ENCODE peak calls at places on chromosomes 1 and 21, in nine cellular contexts. U is spleen, I is uterus, P is right lobe of liver, W is A549, O is GM12891, Y is tibial nerve, B is body of pancreas, A is heart left ventricle. N is an unnamed sample.
A peak's percentile ranks its signal among the peaks of the same experiment; 100 is the strongest.

GRCh38 chr1:161382214-161383019 is 14.7 kb upstream of the CFAP126 start:
- DNase-seq in U (no peak), O (no peak), Y (no peak), B (no peak), I (peak; percentile 26), A (no peak), P (no peak), W (peak; percentile 73), N (no peak)

GRCh38 chr1:240776237-240776636 is 164.3 kb upstream of the GREM2 start:
- DNase-seq in U (no peak), O (no peak), W (no peak), A (no peak), I (no peak), P (no peak), B (no peak), Y (no peak), N (no peak)

GRCh38 chr1:117179471-117179870 is 31.3 kb downstream of the VTCN1 start:
- DNase-seq in U (no peak), P (no peak), A (no peak), Y (no peak), B (no peak), O (no peak), W (no peak), I (no peak), N (no peak)

GRCh38 chr1:30232288-30232899 is 491.0 kb downstream of the MATN1 start:
- DNase-seq in A (no peak), W (peak; percentile 6), U (no peak), B (no peak), Y (no peak), P (no peak), O (peak; percentile 42), I (no peak), N (no peak)

GRCh38 chr1:155184351-155184811 is 10.7 kb downstream of the TRIM46 start:
- DNase-seq in I (no peak), Y (no peak), W (no peak), O (no peak), U (no peak), P (no peak), A (no peak), B (peak; percentile 36), N (no peak)

GRCh38 chr1:219790834-219791615 is 137.3 kb downstream of the SLC30A10 start:
- DNase-seq in U (no peak), Y (no peak), O (no peak), A (no peak), I (no peak), B (no peak), P (no peak), W (no peak), N (no peak)

GRCh38 chr1:203239906-203240305 is 10.4 kb upstream of the CHIT1 start:
- DNase-seq in W (no peak), I (no peak), U (no peak), P (no peak), A (no peak), Y (no peak), B (no peak), O (no peak), N (no peak)

GRCh38 chr21:37047079-37047478 is 25.8 kb downstream of the PIGP start:
- DNase-seq in O (no peak), W (peak; percentile 10), P (no peak), B (no peak), Y (no peak), I (no peak), A (no peak), U (no peak), N (no peak)

GRCh38 chr1:42953182-42954180 is 5.2 kb downstream of the SLC2A1 start:
- DNase-seq in W (peak; percentile 2), A (no peak), O (no peak), I (no peak), P (no peak), B (no peak), Y (no peak), U (no peak), N (no peak)

GRCh38 chr1:42951588-42951987 is 7.1 kb downstream of the SLC2A1 start:
- DNase-seq in W (no peak), U (no peak), P (no peak), A (no peak), I (no peak), O (no peak), Y (no peak), B (no peak), N (no peak)

GRCh38 chr1:42950146-42950480 is 8.6 kb downstream of the SLC2A1 start:
- DNase-seq in U (no peak), A (no peak), I (no peak), W (no peak), B (no peak), O (no peak), Y (no peak), P (no peak), N (no peak)

GRCh38 chr1:42949312-42950145 is 9.1 kb downstream of the SLC2A1 start:
- DNase-seq in W (no peak), B (no peak), Y (no peak), I (no peak), U (no peak), A (no peak), O (no peak), P (peak; percentile 76), N (no peak)

DNA sequence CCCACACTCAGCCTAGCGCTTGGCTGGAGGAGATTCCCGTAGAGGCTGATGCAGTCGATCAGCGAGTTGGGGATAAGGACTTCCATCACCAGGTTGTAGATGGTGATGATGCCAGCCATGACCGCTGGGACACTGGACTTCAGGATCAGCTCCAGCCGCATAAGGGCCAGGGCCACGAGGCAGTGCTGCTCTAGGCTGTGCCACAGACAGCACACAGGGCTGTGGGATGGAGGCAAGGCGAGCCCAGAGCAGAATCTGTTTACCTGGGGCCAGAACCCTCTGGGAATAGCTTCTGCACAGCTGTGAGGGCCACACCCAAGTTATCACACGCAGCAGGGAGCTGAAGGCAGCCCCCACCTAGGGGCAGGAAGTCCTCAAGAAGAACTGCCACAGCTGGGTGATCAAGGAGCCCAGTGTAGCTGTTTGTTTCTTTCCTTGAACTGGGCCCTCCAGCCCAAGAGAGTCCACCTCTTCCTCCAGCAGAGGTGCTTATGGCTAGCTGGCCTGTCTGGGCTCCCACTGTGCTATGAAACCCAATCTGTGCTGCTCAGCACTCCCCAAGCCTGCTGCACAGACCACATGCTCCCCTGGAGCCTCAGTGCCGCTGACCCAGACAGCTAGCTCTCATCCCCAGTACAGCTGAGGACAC is 6.2 kb downstream of the SLC2A1 start:
- DNase-seq in P (no peak), A (no peak), W (peak; percentile 2), O (peak; percentile 41), B (no peak), I (no peak), Y (no peak), U (peak; percentile 91), N (no peak)
- TF ChIP-seq POLR2A in P (no peak), A (no peak), W (no peak), O (no peak), B (no peak), I (no peak), Y (peak; percentile 5), U (no peak), N (no peak)

DNA sequence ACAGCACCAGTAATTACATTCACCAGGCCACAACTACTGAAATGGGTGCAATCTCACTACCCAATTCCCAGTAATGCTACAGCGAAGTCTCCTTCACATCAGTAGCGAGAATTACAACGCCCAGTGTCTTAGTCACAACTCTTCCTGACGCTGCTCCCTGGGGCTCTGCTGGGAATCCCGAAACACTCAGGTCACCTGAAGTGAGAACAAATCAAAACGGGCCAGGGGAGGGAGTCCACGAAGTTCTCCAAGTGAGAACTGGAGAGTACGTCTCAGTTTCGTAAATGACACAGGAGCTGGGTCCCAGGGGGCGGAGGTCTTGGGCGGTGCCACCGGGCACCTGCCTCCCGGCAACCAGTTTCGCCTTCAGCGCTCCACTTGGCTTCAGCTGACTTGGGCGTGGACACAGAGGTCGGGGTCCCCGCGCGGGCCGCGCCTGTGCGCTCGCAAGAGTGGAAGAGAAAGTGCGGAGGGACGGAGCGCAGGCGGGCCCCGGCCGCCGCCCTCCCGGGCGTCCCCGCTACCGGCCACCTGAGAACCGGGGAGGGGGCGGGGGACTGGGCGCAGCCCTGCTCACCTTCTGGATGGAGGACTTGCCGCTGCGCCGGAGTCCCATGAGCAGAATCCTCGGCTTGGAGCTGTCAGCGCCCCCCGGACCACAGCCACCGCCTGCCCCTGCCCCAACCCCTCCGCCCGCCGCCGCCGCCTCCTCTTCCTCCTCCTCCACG is 575 bp downstream of the RRAGC start:
- DNase-seq in P (peak; percentile 83), O (no peak), Y (peak; percentile 22), W (peak; percentile 18), I (peak; percentile 30), A (peak; percentile 52), U (peak; percentile 93), B (peak; percentile 61), N (peak; percentile 75)
- TF ChIP-seq POLR2A in P (no peak), O (no peak), Y (no peak), W (no peak), I (no peak), A (no peak), U (no peak), B (peak; percentile 59), N (peak; percentile 51)

GRCh38 chr1:156591432-156592157 is at the start of gene NAXE:
- DNase-seq in Y (peak; percentile 53), W (peak; percentile 57), U (peak; percentile 94), A (peak; percentile 80), I (peak; percentile 55), B (peak; percentile 75), O (peak; percentile 76), P (peak; percentile 76), N (peak; percentile 65)
- TF ChIP-seq POLR2A in Y (peak; percentile 71), W (peak; percentile 91), U (no peak), A (no peak), I (peak; percentile 69), B (peak; percentile 85), O (peak; percentile 86), P (peak; percentile 77), N (peak; percentile 62)

GRCh38 chr1:2865571-2866414 is 64.3 kb upstream of the TTC34 start:
- DNase-seq in B (no peak), W (no peak), O (no peak), P (no peak), I (no peak), U (no peak), Y (no peak), A (no peak), N (no peak)

GRCh38 chr1:2863149-2863963 is 61.9 kb upstream of the TTC34 start:
- DNase-seq in U (no peak), I (no peak), P (no peak), O (no peak), A (no peak), Y (no peak), B (no peak), W (no peak), N (no peak)

GRCh38 chr1:2865000-2865399 is 63.5 kb upstream of the TTC34 start:
- DNase-seq in A (no peak), Y (no peak), O (no peak), U (no peak), W (no peak), I (no peak), P (no peak), B (no peak), N (no peak)

GRCh38 chr1:2862441-2863148 is 61.1 kb upstream of the TTC34 start:
- DNase-seq in I (no peak), O (no peak), B (no peak), P (no peak), U (no peak), W (no peak), A (no peak), Y (no peak), N (no peak)

DNA sequence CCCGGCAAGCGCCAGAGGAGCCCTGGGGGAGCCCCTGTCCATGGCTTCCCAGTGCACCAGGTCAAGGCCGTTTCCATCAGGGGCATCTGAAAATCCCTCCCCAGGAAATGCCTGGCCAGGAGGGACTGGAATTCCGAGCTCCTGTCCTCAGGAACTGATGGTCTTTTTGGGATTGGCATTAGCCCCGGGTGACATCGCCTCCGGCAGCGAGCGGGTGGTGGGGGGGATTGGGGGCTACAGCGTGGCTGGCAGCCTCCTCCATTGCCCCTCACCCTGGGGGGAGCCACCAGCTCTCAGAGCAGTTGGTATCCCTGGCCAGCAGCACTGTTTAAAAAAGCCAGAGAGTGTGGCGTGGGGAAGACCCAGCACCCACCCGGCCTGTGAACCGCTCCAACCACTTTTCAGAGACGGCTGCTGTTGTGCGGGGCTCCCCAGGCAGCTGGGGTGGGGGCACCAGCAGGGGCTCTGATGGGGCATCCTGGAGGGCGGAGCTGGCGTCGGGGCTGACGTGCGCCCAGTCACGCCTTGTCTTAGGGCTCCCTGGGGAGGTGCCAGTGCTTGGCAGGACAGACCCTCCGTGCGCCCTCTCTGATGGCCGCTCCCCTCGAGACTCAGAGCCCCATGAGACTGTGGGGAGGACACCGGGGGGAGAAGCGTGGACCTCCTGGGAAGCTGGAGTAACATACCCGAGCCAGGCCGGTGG is 62.9 kb upstream of the TTC34 start:
- DNase-seq in I (no peak), U (no peak), O (no peak), A (no peak), P (no peak), W (no peak), B (no peak), Y (no peak), N (no peak)
- TF ChIP-seq POLR2A in I (no peak), U (no peak), O (no peak), A (no peak), P (no peak), W (no peak), B (no peak), Y (no peak), N (no peak)

N was measured in adrenal gland.